ENCODE peak calls at places on chromosomes 11 and 22, in seven cellular contexts. U, J, X, S, T, G and M are unnamed samples. For H3K4me1, the result is how much of the 10 kb centered on the place peaks cover.

GRCh38 chr11:111635706-111636045 is 33.4 kb downstream of the SIK2 start:
- DNase-seq in S (no peak), X (no peak), U (peak), G (no peak), J (no peak), T (no peak), M (no peak)

GRCh38 chr22:49617866-49618688 is 209.6 kb downstream of the BRD1 start:
- DNase-seq in G (no peak), X (no peak), J (no peak), T (no peak), S (no peak), U (no peak), M (no peak)

GRCh38 chr11:126817096-126817495 is 183.5 kb downstream of the KIRREL3 start:
- DNase-seq in G (no peak), X (no peak), U (no peak), J (no peak), S (no peak), T (no peak), M (no peak)

GRCh38 chr22:39434243-39434653 is 22.6 kb upstream of the MGAT3 start:
- DNase-seq in G (no peak), J (no peak), S (no peak), T (no peak), U (no peak), X (no peak), M (no peak)

GRCh38 chr11:111886844-111887243 is 7.5 kb downstream of the CFAP68 start:
- DNase-seq in G (no peak), J (no peak), T (no peak), S (no peak), X (no peak), U (no peak), M (no peak)

GRCh38 chr22:24875862-24876506 is 70.0 kb downstream of the SGSM1 start:
- DNase-seq in J (peak), U (peak), S (no peak), G (no peak), T (no peak), X (peak), M (no peak)

GRCh38 chr22:28279888-28280287 is 360.8 kb upstream of the PITPNB start:
- DNase-seq in S (no peak), J (no peak), U (no peak), X (no peak), G (no peak), T (no peak), M (no peak)

GRCh38 chr11:68066742-68067141 is 27.9 kb downstream of the TCIRG1 start:
- DNase-seq in G (no peak), S (no peak), J (no peak), X (no peak), T (no peak), U (peak), M (no peak)

GRCh38 chr11:43282607-43283440 is 29.0 kb upstream of the API5 start:
- DNase-seq in U (peak), T (no peak), S (peak), G (peak), J (peak), X (peak), M (no peak)

GRCh38 chr11:78000193-78000592 is 5.7 kb upstream of the INTS4 start:
- DNase-seq in X (peak), U (peak), J (no peak), S (peak), T (no peak), G (peak), M (peak)

GRCh38 chr22:50118129-50118528 is 28.3 kb downstream of the MOV10L1 start:
- DNase-seq in X (no peak), S (no peak), T (no peak), J (no peak), G (no peak), U (peak), M (no peak)

GRCh38 chr11:706439-706956 is 467 bp downstream of the EPS8L2 start:
- DNase-seq in J (no peak), U (peak), G (peak), T (no peak), S (peak), X (peak), M (no peak)

GRCh38 chr11:33315822-33316221 is 58.6 kb downstream of the HIPK3 start:
- DNase-seq in S (no peak), G (no peak), X (no peak), U (no peak), J (no peak), T (no peak), M (no peak)

GRCh38 chr11:73236879-73237278 is 18.8 kb downstream of the P2RY2 start:
- DNase-seq in X (peak), T (no peak), S (peak), J (peak), U (peak), G (peak), M (no peak)

GRCh38 chr11:83063073-83063754 is 8.5 kb downstream of the RAB30 start:
- DNase-seq in G (no peak), T (no peak), S (peak), X (no peak), J (no peak), U (peak), M (no peak)

GRCh38 chr11:61120865-61121831 is 18.9 kb downstream of the CD5 start:
- DNase-seq in T (no peak), J (no peak), S (no peak), X (no peak), U (peak), G (peak), M (peak)

GRCh38 chr11:795638-796564 is 2.2 kb downstream of the SLC25A22 start:
- DNase-seq in X (no peak), J (no peak), T (peak), G (peak), S (no peak), U (peak), M (peak)

GRCh38 chr11:104912102-104912501 is 13.8 kb upstream of the CASP12 start:
- DNase-seq in S (no peak), X (no peak), U (no peak), T (no peak), J (no peak), G (no peak), M (no peak)

GRCh38 chr22:23245045-23245798 is 64.9 kb downstream of the BCR start:
- DNase-seq in X (no peak), J (no peak), S (no peak), G (peak), U (no peak), T (no peak), M (no peak)
- H3K4me1 ChIP-seq in X (under half), J (under half), S (under half), G (under half), U (under half), T (half or more), M (under half)

DNA sequence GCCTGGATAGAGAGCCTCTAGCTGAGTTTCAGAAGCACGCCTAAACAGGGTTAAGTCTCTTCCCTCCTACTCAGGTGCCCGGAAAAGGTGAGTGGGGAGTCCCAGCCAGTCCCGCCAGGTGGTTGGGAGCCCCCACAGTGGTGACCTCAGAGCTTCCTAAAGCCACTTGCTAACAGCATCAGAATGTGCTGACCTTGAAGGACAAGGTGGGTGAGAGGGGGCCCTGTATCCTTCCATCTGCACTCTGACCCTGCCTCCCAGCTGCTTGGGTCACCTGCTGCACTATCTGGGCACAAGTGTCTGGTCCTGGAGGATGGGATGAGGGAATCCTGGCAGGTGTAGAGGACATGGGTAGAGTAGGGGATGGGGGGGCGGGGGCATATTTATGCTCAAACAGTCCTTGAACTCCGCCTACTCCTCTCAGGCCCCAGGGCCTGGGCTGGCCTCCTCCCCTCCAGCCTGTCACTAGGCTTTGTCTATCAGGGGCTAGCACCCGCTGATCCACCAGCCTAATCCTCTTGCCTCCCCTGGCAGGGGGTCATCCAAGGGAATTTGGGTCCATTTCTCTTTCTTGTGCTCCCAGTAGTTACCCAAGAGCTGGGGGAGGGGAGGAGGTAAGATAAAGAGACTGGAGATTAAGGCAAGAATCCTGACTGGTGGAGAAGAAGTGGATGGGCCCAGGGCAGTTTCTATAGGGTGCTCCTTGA is 3.4 kb downstream of the USP2 start:
- DNase-seq in G (no peak), J (no peak), T (no peak), S (no peak), U (no peak), X (no peak), M (no peak)
- H3K4me1 ChIP-seq in G (half or more), J (under half), T (under half), S (under half), U (half or more), X (under half), M (under half)

GRCh38 chr11:76665172-76665571 is 5.4 kb downstream of the LRRC32 start:
- DNase-seq in G (no peak), T (no peak), S (no peak), U (no peak), J (no peak), X (peak), M (no peak)
- H3K4me1 ChIP-seq in G (under half), T (under half), S (under half), U (under half), J (under half), X (under half), M (under half)

DNA sequence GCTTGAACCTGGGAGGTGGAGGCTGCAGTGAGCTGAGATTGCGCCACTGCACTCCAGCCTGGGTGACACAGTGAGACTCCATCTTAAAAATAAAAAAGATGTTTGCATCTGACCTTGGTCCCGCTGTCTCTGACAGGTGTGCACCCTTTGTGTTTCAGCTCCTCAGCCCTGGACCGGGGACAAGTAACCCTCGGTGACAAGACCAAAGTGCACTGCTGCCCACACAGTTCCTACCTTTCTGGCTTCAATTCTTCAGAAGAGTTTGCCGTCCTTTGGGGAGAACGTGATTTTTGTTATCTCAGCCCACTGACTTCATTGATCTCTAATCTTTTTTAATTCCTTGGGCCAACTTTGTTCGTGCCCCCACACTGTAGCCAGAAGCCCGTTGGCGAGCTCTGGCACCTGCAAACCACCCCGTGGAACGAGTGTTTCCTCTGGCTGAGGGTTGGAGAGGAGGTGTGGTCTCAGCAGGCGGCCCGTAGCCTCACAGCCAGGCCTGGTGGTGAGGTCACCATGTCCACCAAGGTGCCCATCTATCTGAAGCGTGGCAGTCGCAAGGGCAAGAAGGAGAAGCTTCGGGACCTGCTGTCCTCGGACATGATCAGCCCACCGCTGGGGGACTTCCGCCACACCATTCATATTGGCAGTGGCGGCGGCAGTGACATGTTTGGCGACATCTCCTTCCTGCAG is 5.9 kb downstream of the CDC42EP2 start:
- DNase-seq in T (no peak), G (no peak), S (no peak), X (no peak), U (no peak), J (no peak), M (no peak)
- H3K4me1 ChIP-seq in T (under half), G (under half), S (under half), X (under half), U (under half), J (under half), M (under half)

GRCh38 chr11:3156661-3157311 is 8.3 kb downstream of the OSBPL5 start:
- DNase-seq in S (no peak), G (no peak), T (no peak), X (no peak), U (no peak), J (no peak), M (no peak)
- H3K4me1 ChIP-seq in S (under half), G (under half), T (half or more), X (under half), U (half or more), J (under half), M (under half)

DNA sequence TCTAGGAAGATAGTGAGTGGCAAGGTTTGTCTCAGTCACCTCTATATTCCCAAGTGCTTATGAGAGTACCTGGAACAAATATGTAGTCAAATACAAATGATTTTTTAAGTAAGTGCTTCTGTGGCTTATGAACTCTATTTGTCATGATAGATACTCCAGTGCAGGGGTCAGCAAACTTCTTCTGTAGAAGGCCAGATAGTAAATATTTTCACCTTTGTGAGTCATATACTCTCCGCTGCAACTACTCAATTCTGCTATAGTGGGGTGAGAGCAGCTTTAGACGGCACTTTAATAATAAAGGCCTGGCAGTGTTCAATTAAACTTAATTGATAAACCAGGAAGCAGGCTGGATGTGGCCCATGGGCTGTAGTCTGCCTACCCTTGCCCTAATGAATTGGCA is 12.4 kb upstream of the CCDC34 start:
- DNase-seq in U (no peak), X (no peak), J (no peak), G (no peak), S (no peak), T (no peak), M (no peak)
- H3K4me1 ChIP-seq in U (under half), X (under half), J (under half), G (under half), S (under half), T (under half), M (under half)

GRCh38 chr22:41948142-41948541 is 1.2 kb upstream of the CENPM start:
- DNase-seq in J (no peak), S (no peak), T (no peak), U (no peak), G (no peak), X (no peak), M (no peak)

GRCh38 chr22:41943661-41944209 is 3.2 kb downstream of the CENPM start:
- DNase-seq in G (no peak), X (no peak), T (no peak), J (no peak), U (no peak), S (no peak), M (no peak)

GRCh38 chr22:41947181-41948080 is 479 bp upstream of the CENPM start:
- DNase-seq in T (no peak), U (no peak), G (no peak), X (no peak), S (no peak), J (no peak), M (no peak)

GRCh38 chr22:41949297-41949965 is 2.5 kb upstream of the CENPM start:
- DNase-seq in U (no peak), X (no peak), T (no peak), G (no peak), J (no peak), S (no peak), M (no peak)

GRCh38 chr22:41946360-41947180 is at the start of gene CENPM:
- DNase-seq in T (peak), S (peak), U (peak), J (peak), X (peak), G (peak), M (peak)
- H3K4me1 ChIP-seq in T (under half), S (under half), U (under half), J (under half), X (under half), G (under half), M (under half)